ENCODE peak calls at places on chromosome 7, in nine cellular contexts. U is NCI-H345, B is psoas muscle, G is HCT116, Y is AG09309, H is GM12865, O is COR-L47, K is ACHN, D is NCI-H524 treated with DMSO at 0.1 percent for 48 hours. A is an unnamed sample.
A peak's percentile ranks its signal among the peaks of the same experiment; 100 is the strongest.

GRCh38 chr7:10824154-10824553 is 149.5 kb upstream of the PHF14 start:
- DNase-seq in U (no peak), B (no peak), Y (no peak), O (no peak), D (peak; percentile 79), G (no peak), K (no peak), H (no peak), A (no peak)

GRCh38 chr7:15749631-15750030 is 63.1 kb upstream of the MEOX2 start:
- DNase-seq in K (no peak), U (no peak), H (no peak), D (no peak), Y (no peak), B (no peak), O (no peak), G (no peak), A (no peak)

GRCh38 chr7:126569402-126569801 is 683.3 kb downstream of the GRM8 start:
- DNase-seq in U (peak; percentile 34), G (no peak), B (no peak), K (no peak), O (no peak), Y (no peak), D (no peak), H (peak; percentile 60), A (peak; percentile 62)

GRCh38 chr7:139061416-139061815 is 25.6 kb upstream of the ZC3HAV1L start:
- DNase-seq in H (no peak), G (no peak), K (no peak), O (no peak), Y (no peak), U (no peak), B (no peak), D (no peak), A (no peak)

GRCh38 chr7:106217089-106217542 is 67.7 kb downstream of the NAMPT start:
- DNase-seq in D (no peak), K (peak; percentile 84), B (peak; percentile 80), O (no peak), Y (no peak), H (no peak), G (peak; percentile 21), U (no peak), A (peak; percentile 74)

GRCh38 chr7:116030626-116031276 is at the start of gene TFEC:
- DNase-seq in O (no peak), K (no peak), H (no peak), B (no peak), G (no peak), D (no peak), Y (no peak), U (no peak), A (peak; percentile 55)

GRCh38 chr7:155879592-155879991 is 67.3 kb upstream of the SHH start:
- DNase-seq in Y (no peak), U (no peak), O (no peak), D (no peak), B (no peak), K (no peak), H (no peak), G (no peak), A (no peak)

GRCh38 chr7:17320102-17320497 is 21.6 kb downstream of the AHR start:
- DNase-seq in O (no peak), G (no peak), D (no peak), B (no peak), K (no peak), Y (no peak), U (no peak), H (no peak), A (no peak)